ENCODE peak calls at places on chromosomes 16 and 17, in four cellular contexts. Z, I, O and U are unnamed samples.

GRCh38 chr16:68839831-68840230 is 3.5 kb upstream of the TANGO6 start:
- DNase-seq in I (peak), O (no peak), Z (no peak), U (no peak)

GRCh38 chr16:29835926-29836325 is 15.7 kb downstream of the MVP start:
- DNase-seq in O (no peak), I (no peak), Z (no peak), U (no peak)

GRCh38 chr16:20320592-20320991 is 6.7 kb downstream of the GP2 start:
- DNase-seq in O (no peak), Z (no peak), I (no peak), U (no peak)

GRCh38 chr17:60127068-60128064 is 22.4 kb upstream of the CA4 start:
- DNase-seq in Z (no peak), I (no peak), O (no peak), U (no peak)

GRCh38 chr17:50260501-50260911 is 13.8 kb upstream of the TMEM92 start:
- DNase-seq in O (no peak), Z (no peak), I (no peak), U (no peak)

GRCh38 chr17:17417718-17418151 is 59.1 kb upstream of the MED9 start:
- DNase-seq in O (no peak), Z (no peak), I (no peak), U (no peak)

GRCh38 chr16:84220851-84221250 is 19.0 kb downstream of the KCNG4 start:
- DNase-seq in O (no peak), Z (no peak), I (no peak), U (no peak)

GRCh38 chr17:56347646-56348045 is 194.4 kb downstream of the ANKFN1 start:
- DNase-seq in Z (no peak), O (no peak), I (no peak), U (no peak)

GRCh38 chr17:8490256-8491023 is 54.8 kb downstream of the NDEL1 start:
- DNase-seq in Z (no peak), I (no peak), O (no peak), U (no peak)

GRCh38 chr16:80231118-80231515 is 309.7 kb upstream of the DYNLRB2 start:
- DNase-seq in I (no peak), O (no peak), Z (no peak), U (no peak)

GRCh38 chr17:36188891-36189306 is 7.7 kb downstream of the CCL3L1 start:
- DNase-seq in O (no peak), Z (no peak), I (no peak), U (no peak)

GRCh38 chr17:81097134-81097942 is 62.4 kb downstream of the BAIAP2 start:
- DNase-seq in Z (peak), I (peak), O (peak), U (peak)

GRCh38 chr17:40602445-40603443 is 37.5 kb upstream of the CCR7 start:
- DNase-seq in O (no peak), Z (peak), I (no peak), U (no peak)

GRCh38 chr16:85750021-85750826 is 672 bp downstream of the C16orf74 start:
- DNase-seq in Z (no peak), O (peak), I (no peak), U (no peak)